ENCODE peak calls at places on chromosomes 2 and 18, in six cellular contexts. Z, V, D, K, R and F are unnamed samples.

GRCh38 chr2:171522057-171522803 is at the start of gene CYBRD1:
- DNase-seq in Z (peak), V (peak), D (peak), K (peak), R (peak), F (peak)

GRCh38 chr2:206257345-206257744 is 17.1 kb upstream of the ZDBF2 start:
- DNase-seq in Z (no peak), V (no peak), D (no peak), K (no peak), R (no peak), F (no peak)

GRCh38 chr18:74623047-74623816 is 25.6 kb downstream of the ZNF407 start:
- DNase-seq in Z (no peak), V (no peak), D (no peak), K (no peak), R (no peak), F (no peak)

GRCh38 chr2:208999911-209000310 is 423.9 kb upstream of the MAP2 start:
- DNase-seq in Z (no peak), V (no peak), D (no peak), K (no peak), R (peak), F (no peak)

GRCh38 chr2:175107146-175107545 is 60.9 kb downstream of the ATF2 start:
- DNase-seq in Z (no peak), V (no peak), D (no peak), K (no peak), R (no peak), F (no peak)

GRCh38 chr2:216583157-216583556 is 50.1 kb upstream of the IGFBP2 start:
- DNase-seq in Z (no peak), V (no peak), D (peak), K (no peak), R (no peak), F (no peak)

GRCh38 chr18:62420513-62421209 is 95.6 kb downstream of the TNFRSF11A start:
- DNase-seq in Z (no peak), V (peak), D (no peak), K (peak), R (peak), F (no peak)

GRCh38 chr2:183291436-183291835 is 167.2 kb downstream of the NUP35 start:
- DNase-seq in Z (no peak), V (no peak), D (no peak), K (no peak), R (no peak), F (no peak)

GRCh38 chr18:12373032-12373770 is 3.8 kb downstream of the AFG3L2 start:
- DNase-seq in Z (no peak), V (peak), D (no peak), K (peak), R (peak), F (no peak)

GRCh38 chr18:70462078-70462439 is 173.2 kb downstream of the SOCS6 start:
- DNase-seq in Z (no peak), V (peak), D (no peak), K (no peak), R (no peak), F (no peak)

GRCh38 chr2:191115391-191115790 is 35.4 kb downstream of the STAT4 start:
- DNase-seq in Z (no peak), V (no peak), D (no peak), K (no peak), R (no peak), F (no peak)

GRCh38 chr18:11309172-11309571 is 159.8 kb upstream of the PIEZO2 start:
- DNase-seq in Z (no peak), V (no peak), D (no peak), K (no peak), R (no peak), F (no peak)

GRCh38 chr18:12238861-12239260 is 15.3 kb upstream of the CIDEA start:
- DNase-seq in Z (no peak), V (no peak), D (no peak), K (no peak), R (no peak), F (no peak)

GRCh38 chr2:119756837-119757236 is 2.9 kb upstream of the PTPN4 start:
- DNase-seq in Z (peak), V (peak), D (peak), K (peak), R (peak), F (no peak)

GRCh38 chr18:6542296-6542695 is 127.6 kb upstream of the L3MBTL4 start:
- DNase-seq in Z (no peak), V (no peak), D (no peak), K (no peak), R (no peak), F (no peak)

GRCh38 chr2:176129013-176129796 is at the start of gene HOXD8:
- DNase-seq in Z (peak), V (peak), D (no peak), K (no peak), R (peak), F (no peak)

GRCh38 chr2:68971591-68972231 is 2.7 kb upstream of the GKN1 start:
- DNase-seq in Z (peak), V (no peak), D (peak), K (peak), R (no peak), F (no peak)

GRCh38 chr18:60686142-60686541 is 313.6 kb upstream of the MC4R start:
- DNase-seq in Z (no peak), V (no peak), D (no peak), K (no peak), R (no peak), F (no peak)

GRCh38 chr2:23418490-23418911 is 33.5 kb downstream of the KLHL29 start:
- DNase-seq in Z (peak), V (no peak), D (no peak), K (no peak), R (no peak), F (peak)

GRCh38 chr2:232698552-232699091 is 1.5 kb downstream of the GIGYF2 start:
- DNase-seq in Z (no peak), V (no peak), D (no peak), K (no peak), R (no peak), F (no peak)

GRCh38 chr2:16100006-16100405 is 159.7 kb downstream of the MYCN start:
- DNase-seq in Z (no peak), V (no peak), D (no peak), K (no peak), R (no peak), F (no peak)

GRCh38 chr2:121804997-121805766 is 49.7 kb downstream of the TSN start:
- DNase-seq in Z (no peak), V (no peak), D (no peak), K (no peak), R (no peak), F (no peak)

GRCh38 chr2:239532859-239533258 is 132.0 kb upstream of the HDAC4 start:
- DNase-seq in Z (no peak), V (no peak), D (no peak), K (no peak), R (no peak), F (no peak)

GRCh38 chr18:463442-464310 is 36.8 kb downstream of the COLEC12 start:
- DNase-seq in Z (no peak), V (no peak), D (no peak), K (no peak), R (no peak), F (no peak)

DNA sequence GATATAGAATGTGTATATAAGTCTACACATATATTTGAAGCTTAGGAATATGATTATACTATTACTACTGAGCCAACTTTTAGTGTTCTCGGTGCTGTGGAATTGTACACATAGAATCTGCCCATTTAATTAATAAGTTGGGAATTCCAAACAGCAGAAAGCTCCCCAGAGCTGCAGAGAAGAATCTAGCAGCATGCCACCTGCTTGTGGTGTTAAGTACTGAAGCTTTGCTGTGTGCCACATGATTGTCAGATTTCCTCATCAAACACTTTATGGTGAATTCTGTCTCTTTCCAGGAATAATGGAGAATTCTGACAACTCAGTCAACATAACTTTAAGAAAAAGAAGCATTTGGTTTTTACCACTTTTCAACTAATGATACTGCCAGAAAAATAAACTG is 117.8 kb downstream of the WDSUB1 start:
- DNase-seq in Z (no peak), V (no peak), D (no peak), K (no peak), R (no peak), F (no peak)
- TF ChIP-seq CTCF in Z (peak), V (no peak), D (no peak), K (no peak), R (no peak), F (peak)

GRCh38 chr2:149991576-149991975 is 404.0 kb upstream of the MMADHC start:
- DNase-seq in Z (no peak), V (no peak), D (no peak), K (no peak), R (no peak), F (no peak)
- TF ChIP-seq CTCF in Z (no peak), V (no peak), D (no peak), K (no peak), R (no peak), F (no peak)

DNA sequence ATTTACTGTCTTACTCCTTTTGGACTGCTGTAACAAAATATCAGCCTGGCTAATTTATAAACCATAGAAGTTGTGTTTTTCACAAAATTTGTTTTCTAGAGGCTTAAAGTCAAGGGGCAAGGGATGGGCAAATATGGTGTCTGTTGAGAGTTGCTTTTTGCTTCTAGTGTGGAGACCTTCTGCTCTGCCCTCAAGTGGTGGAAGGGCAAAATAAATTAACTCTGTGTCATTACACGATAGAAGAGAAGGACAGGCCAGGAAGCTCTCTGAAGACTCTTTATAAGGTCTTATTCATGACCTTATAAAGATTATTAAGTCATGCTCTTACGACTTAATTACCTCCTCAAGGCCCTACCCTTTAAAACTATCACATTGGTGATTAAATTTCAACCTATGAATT is 181.2 kb upstream of the LRATD1 start:
- DNase-seq in Z (no peak), V (no peak), D (no peak), K (no peak), R (no peak), F (no peak)
- TF ChIP-seq CTCF in Z (no peak), V (no peak), D (no peak), K (no peak), R (no peak), F (no peak)

GRCh38 chr2:3154146-3154545 is 223.5 kb downstream of the EIPR1 start:
- DNase-seq in Z (no peak), V (no peak), D (no peak), K (no peak), R (no peak), F (no peak)
- TF ChIP-seq CTCF in Z (no peak), V (no peak), D (no peak), K (no peak), R (no peak), F (no peak)

DNA sequence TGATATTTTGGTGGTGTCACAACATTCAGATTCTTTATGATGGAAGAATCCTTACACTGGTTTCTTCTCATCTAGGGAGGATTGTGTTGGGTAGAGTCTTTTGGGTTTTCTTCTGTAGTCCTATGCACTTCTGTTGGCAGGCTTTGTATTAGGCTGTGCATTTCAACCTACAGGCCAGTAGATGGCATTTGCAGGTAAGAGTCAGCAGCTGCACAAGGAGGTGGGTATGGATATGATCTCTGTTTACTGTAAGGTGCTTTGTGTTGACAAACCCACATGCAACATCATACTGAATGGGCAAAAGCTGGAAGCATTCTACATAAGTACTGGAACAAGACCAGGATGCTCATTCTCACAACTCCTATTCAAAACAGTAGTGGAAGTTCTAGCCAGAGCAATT is 656.8 kb downstream of the METTL4 start:
- DNase-seq in Z (no peak), V (peak), D (no peak), K (no peak), R (no peak), F (no peak)
- TF ChIP-seq CTCF in Z (no peak), V (peak), D (no peak), K (no peak), R (no peak), F (no peak)

DNA sequence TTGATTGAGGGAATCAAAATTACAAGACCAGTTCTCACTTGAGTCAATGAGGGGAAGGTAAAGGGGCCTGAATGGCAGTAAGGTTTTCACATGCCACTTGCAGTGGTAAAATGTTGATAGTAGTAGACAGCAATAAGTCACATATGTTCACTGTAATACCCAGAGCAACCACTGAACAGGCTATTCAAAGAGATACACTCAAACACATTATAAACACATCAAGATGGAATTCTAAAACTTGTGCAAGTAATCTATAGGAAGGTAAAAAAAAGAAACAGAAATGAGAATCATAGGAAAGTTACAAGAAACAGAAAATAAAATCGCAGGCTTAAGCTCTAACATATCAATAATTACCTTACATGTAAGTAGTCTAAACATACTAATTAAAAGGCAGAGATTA is 86.6 kb upstream of the AFF3 start:
- DNase-seq in Z (no peak), V (no peak), D (no peak), K (no peak), R (no peak), F (no peak)
- TF ChIP-seq CTCF in Z (no peak), V (no peak), D (no peak), K (no peak), R (no peak), F (peak)

GRCh38 chr2:149175956-149176355 is 137.5 kb downstream of the LYPD6B start:
- DNase-seq in Z (no peak), V (no peak), D (no peak), K (no peak), R (no peak), F (no peak)

GRCh38 chr2:149183187-149183586 is 144.7 kb downstream of the LYPD6B start:
- DNase-seq in Z (no peak), V (no peak), D (no peak), K (no peak), R (no peak), F (no peak)

GRCh38 chr2:149180226-149180875 is 141.9 kb downstream of the LYPD6B start:
- DNase-seq in Z (no peak), V (no peak), D (peak), K (no peak), R (no peak), F (no peak)

DNA sequence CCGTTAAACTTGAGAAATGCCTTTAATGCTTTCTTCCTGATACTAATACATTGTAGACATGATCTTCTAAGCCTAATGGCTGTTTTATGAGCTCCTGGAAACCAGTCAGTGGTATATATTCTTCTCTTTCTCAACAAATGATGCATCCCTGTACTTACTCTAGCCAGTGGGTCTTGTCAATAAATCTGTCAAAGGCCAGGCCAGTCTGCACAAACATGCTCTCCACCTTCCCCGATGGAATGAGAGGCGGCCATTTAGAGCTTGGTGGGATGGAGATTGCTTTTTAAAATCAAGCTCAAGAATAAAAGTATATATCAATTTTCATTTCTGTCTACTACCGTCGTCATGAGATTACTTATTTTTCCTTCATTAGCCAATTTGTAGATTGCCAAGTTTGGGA is 140.1 kb downstream of the LYPD6B start:
- DNase-seq in Z (no peak), V (no peak), D (no peak), K (no peak), R (no peak), F (no peak)
- TF ChIP-seq CTCF in Z (no peak), V (no peak), D (no peak), K (no peak), R (no peak), F (no peak)

GRCh38 chr2:112121682-112122254 is 16.4 kb upstream of the FBLN7 start:
- DNase-seq in Z (peak), V (no peak), D (peak), K (no peak), R (no peak), F (no peak)

DNA sequence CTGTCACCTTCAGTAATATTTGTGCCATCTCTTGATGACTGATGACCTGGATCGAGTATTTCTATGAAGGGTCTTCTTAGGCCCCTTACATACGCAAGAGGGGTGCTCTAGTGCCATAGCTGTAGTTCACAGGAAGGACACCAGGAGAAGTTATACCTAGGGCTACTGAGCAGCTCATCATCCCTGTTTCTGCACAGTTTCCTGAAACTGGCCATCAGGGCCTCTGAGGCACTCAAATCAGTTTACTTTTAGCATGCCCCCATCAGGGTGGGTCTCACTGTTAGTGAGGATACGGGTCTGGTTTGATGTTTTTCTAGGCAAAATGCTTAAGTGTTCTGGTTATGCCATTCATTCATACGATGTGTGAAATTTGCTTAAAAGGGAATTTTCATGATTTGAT is 20.0 kb upstream of the FBLN7 start:
- DNase-seq in Z (no peak), V (no peak), D (no peak), K (no peak), R (no peak), F (no peak)
- TF ChIP-seq CTCF in Z (no peak), V (no peak), D (no peak), K (no peak), R (no peak), F (no peak)